ENCODE peak calls at places on chromosomes 13 and 19, in seven cellular contexts. L is tibial artery; S is sigmoid colon; M is aorta; V is AG04450; A is IMR-90; F is CD4-positive, CD25-positive, alpha-beta regulatory T cell. T is an unnamed sample. For H3K27me3, the result is how much of the 10 kb centered on the place peaks cover.

GRCh38 chr13:35144496-35144895 is 202.4 kb downstream of the NBEA start:
- DNase-seq in L (no peak), S (no peak), M (no peak), V (no peak), A (no peak), F (no peak), T (no peak)

GRCh38 chr19:44987148-44987675 is 14.1 kb upstream of the RELB start:
- DNase-seq in L (no peak), S (no peak), M (no peak), V (no peak), A (no peak), F (no peak), T (no peak)

GRCh38 chr19:38360351-38360750 is 14.0 kb upstream of the PSMD8 start:
- DNase-seq in L (no peak), S (no peak), M (no peak), V (no peak), A (no peak), F (no peak), T (no peak)

GRCh38 chr19:38448225-38448624 is 14.7 kb downstream of the RYR1 start:
- DNase-seq in L (no peak), S (no peak), M (no peak), V (no peak), A (no peak), F (no peak), T (no peak)

GRCh38 chr13:48748681-48749080 is 95.0 kb downstream of the CYSLTR2 start:
- DNase-seq in L (no peak), S (no peak), M (no peak), V (no peak), A (peak), F (no peak), T (no peak)

GRCh38 chr19:7257148-7258041 is 36.8 kb downstream of the INSR start:
- DNase-seq in L (no peak), S (peak), M (no peak), V (no peak), A (peak), F (no peak), T (no peak)

GRCh38 chr13:23710366-23710765 is 140.2 kb downstream of the TNFRSF19 start:
- DNase-seq in L (no peak), S (no peak), M (no peak), V (no peak), A (peak), F (no peak), T (no peak)

GRCh38 chr13:26946675-26947342 is 186.2 kb upstream of the GPR12 start:
- DNase-seq in L (no peak), S (no peak), M (no peak), V (peak), A (peak), F (no peak), T (no peak)

GRCh38 chr13:104757712-104758111 is 1691.5 kb upstream of the SLC10A2 start:
- DNase-seq in L (no peak), S (no peak), M (no peak), V (no peak), A (no peak), F (no peak), T (no peak)

GRCh38 chr13:36154567-36155231 is 23.5 kb upstream of the DCLK1 start:
- DNase-seq in L (no peak), S (no peak), M (no peak), V (no peak), A (no peak), F (no peak), T (no peak)

GRCh38 chr13:102187313-102187712 is 214.5 kb downstream of the FGF14 start:
- DNase-seq in L (no peak), S (no peak), M (no peak), V (no peak), A (no peak), F (no peak), T (no peak)
- H3K27me3 ChIP-seq in L (under half), S (under half), M (under half), V (under half), A (under half), F (under half), T (under half)

GRCh38 chr19:40282920-40283319 is 2.2 kb downstream of the AKT2 start:
- DNase-seq in L (no peak), S (peak), M (no peak), V (no peak), A (peak), F (no peak), T (no peak)
- H3K4me3 ChIP-seq in L (no peak), S (no peak), M (no peak), V (peak), A (no peak), F (peak), T (peak)

GRCh38 chr19:17305211-17305516 is 508 bp upstream of the MRPL34 start:
- DNase-seq in L (no peak), S (no peak), M (no peak), V (no peak), A (no peak), F (no peak), T (no peak)
- H3K27ac ChIP-seq in L (peak), S (peak), M (peak), V (peak), A (peak), F (peak), T (peak)

DNA sequence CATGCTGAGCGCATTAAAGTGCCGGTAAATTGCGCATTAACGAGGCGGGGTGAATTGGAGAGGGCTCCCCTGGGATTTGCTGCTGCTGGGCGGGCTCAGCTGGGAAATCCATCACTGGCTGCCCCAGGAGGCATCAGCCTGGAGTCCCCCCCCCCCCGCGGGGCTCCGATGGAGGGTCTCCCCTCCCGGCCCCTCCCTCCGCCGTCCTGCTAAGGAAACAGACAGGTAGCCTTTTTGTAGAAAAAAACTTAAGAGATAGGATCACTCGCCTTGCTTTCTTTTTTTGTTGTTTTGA is 6.8 kb downstream of the TLE6 start:
- DNase-seq in L (no peak), S (no peak), M (no peak), V (no peak), A (no peak), F (no peak), T (no peak)
- H3K27me3 ChIP-seq in L (under half), S (under half), M (under half), V (under half), A (under half), F (under half), T (under half)